ENCODE peak calls at places on chromosomes 13 and 19, in nine cellular contexts. U, I, R, X, C, W, N, Y and K are unnamed samples.

GRCh38 chr13:101751488-101751887 is 299.0 kb downstream of the ITGBL1 start:
- DNase-seq in U (no peak), I (peak), R (no peak), X (peak), C (peak), W (no peak), N (no peak), Y (no peak), K (no peak)

GRCh38 chr19:41298327-41298964 is 11.5 kb upstream of the CCDC97 start:
- DNase-seq in U (no peak), I (peak), R (no peak), X (no peak), C (peak), W (no peak), N (no peak), Y (peak), K (no peak)

GRCh38 chr19:58388175-58388526 is 1.1 kb downstream of the RPS5 start:
- DNase-seq in U (no peak), I (no peak), R (no peak), X (no peak), C (no peak), W (no peak), N (no peak), Y (no peak), K (no peak)

GRCh38 chr19:56958428-56958827 is 117.9 kb upstream of the PEG3 start:
- DNase-seq in U (no peak), I (no peak), R (no peak), X (no peak), C (no peak), W (no peak), N (no peak), Y (no peak), K (no peak)

GRCh38 chr19:33000510-33000909 is 28.5 kb downstream of the FAAP24 start:
- DNase-seq in U (no peak), I (no peak), R (no peak), X (no peak), C (no peak), W (no peak), N (no peak), Y (no peak), K (no peak)

GRCh38 chr19:44710483-44710882 is 11.5 kb downstream of the CEACAM16 start:
- DNase-seq in U (no peak), I (no peak), R (no peak), X (no peak), C (no peak), W (no peak), N (no peak), Y (no peak), K (no peak)

GRCh38 chr13:44267966-44268365 is 105.7 kb upstream of the SERP2 start:
- DNase-seq in U (no peak), I (no peak), R (no peak), X (no peak), C (no peak), W (no peak), N (no peak), Y (no peak), K (no peak)

GRCh38 chr19:38434549-38435051 is 1.1 kb downstream of the RYR1 start:
- DNase-seq in U (no peak), I (no peak), R (no peak), X (no peak), C (peak), W (peak), N (no peak), Y (no peak), K (peak)

GRCh38 chr19:51253088-51253806 is 2.4 kb downstream of the SIGLECL1 start:
- DNase-seq in U (no peak), I (peak), R (no peak), X (no peak), C (no peak), W (no peak), N (no peak), Y (no peak), K (no peak)

GRCh38 chr13:77222000-77222690 is 104.7 kb downstream of the MYCBP2 start:
- DNase-seq in U (no peak), I (no peak), R (no peak), X (no peak), C (no peak), W (no peak), N (no peak), Y (no peak), K (no peak)

GRCh38 chr13:33388254-33388998 is 102.9 kb upstream of the STARD13 start:
- DNase-seq in U (no peak), I (peak), R (no peak), X (no peak), C (no peak), W (no peak), N (no peak), Y (no peak), K (no peak)

GRCh38 chr13:51844862-51845573 is at the start of gene TMEM272:
- DNase-seq in U (no peak), I (peak), R (peak), X (no peak), C (no peak), W (peak), N (peak), Y (no peak), K (peak)

GRCh38 chr19:20078696-20079095 is 896 bp downstream of the ZNF90 start:
- DNase-seq in U (no peak), I (no peak), R (peak), X (no peak), C (no peak), W (peak), N (no peak), Y (no peak), K (peak)

GRCh38 chr19:5954293-5954692 is 23.6 kb downstream of the RANBP3 start:
- DNase-seq in U (no peak), I (no peak), R (no peak), X (no peak), C (no peak), W (no peak), N (no peak), Y (no peak), K (no peak)

GRCh38 chr13:46071590-46072249 is 19.2 kb upstream of the ZC3H13 start:
- DNase-seq in U (no peak), I (no peak), R (no peak), X (no peak), C (no peak), W (peak), N (no peak), Y (no peak), K (no peak)

GRCh38 chr19:1968279-1969175 is 27.6 kb downstream of the CSNK1G2 start:
- DNase-seq in U (no peak), I (no peak), R (no peak), X (no peak), C (no peak), W (no peak), N (no peak), Y (no peak), K (no peak)

GRCh38 chr13:38667526-38668094 is 19.3 kb upstream of the FREM2 start:
- DNase-seq in U (no peak), I (no peak), R (no peak), X (no peak), C (no peak), W (no peak), N (no peak), Y (no peak), K (no peak)

GRCh38 chr13:42997381-42997780 is 5.3 kb upstream of the EPSTI1 start:
- DNase-seq in U (no peak), I (no peak), R (no peak), X (no peak), C (no peak), W (no peak), N (no peak), Y (no peak), K (no peak)

GRCh38 chr13:35889560-35889959 is 241.6 kb downstream of the DCLK1 start:
- DNase-seq in U (no peak), I (no peak), R (no peak), X (no peak), C (no peak), W (no peak), N (no peak), Y (no peak), K (no peak)

GRCh38 chr13:114108141-114108761 is 24.2 kb downstream of the RASA3 start:
- DNase-seq in U (no peak), I (no peak), R (no peak), X (no peak), C (no peak), W (no peak), N (no peak), Y (no peak), K (no peak)

GRCh38 chr13:28489975-28490550 is 4.9 kb downstream of the FLT1 start:
- DNase-seq in U (no peak), I (no peak), R (no peak), X (no peak), C (no peak), W (peak), N (no peak), Y (no peak), K (no peak)

GRCh38 chr19:1076951-1077350 is 10.0 kb downstream of the ARHGAP45 start:
- DNase-seq in U (no peak), I (peak), R (no peak), X (no peak), C (no peak), W (no peak), N (peak), Y (peak), K (peak)

GRCh38 chr19:22606212-22606553 is 27.9 kb upstream of the ZNF492 start:
- DNase-seq in U (no peak), I (no peak), R (no peak), X (no peak), C (no peak), W (no peak), N (no peak), Y (no peak), K (no peak)

GRCh38 chr13:106520205-106521004 is 15.1 kb downstream of the EFNB2 start:
- DNase-seq in U (no peak), I (no peak), R (no peak), X (no peak), C (no peak), W (no peak), N (no peak), Y (no peak), K (no peak)

GRCh38 chr13:105452895-105453294 is 1082.6 kb downstream of the EFNB2 start:
- DNase-seq in U (no peak), I (no peak), R (no peak), X (no peak), C (no peak), W (no peak), N (no peak), Y (no peak), K (no peak)